ENCODE peak calls at places on chromosome 16, in nine cellular contexts. H is testis, S is prostate gland, Z is IMR-90, Y is Peyer's patch, O is A549, V is GM12892, C is uterus, I is sigmoid colon. Q is an unnamed sample.

GRCh38 chr16:14360326-14361037 is 269.6 kb downstream of the PARN start:
- DNase-seq in C (no peak), H (no peak), I (no peak), S (no peak), Y (no peak), Z (no peak), O (no peak), V (no peak), Q (no peak)

GRCh38 chr16:89422527-89422904 is 67.8 kb downstream of the ANKRD11 start:
- DNase-seq in Y (no peak), H (no peak), I (no peak), Z (peak), C (no peak), O (no peak), V (peak), S (no peak), Q (no peak)

GRCh38 chr16:24041834-24042631 is 206.2 kb downstream of the PRKCB start:
- DNase-seq in Z (peak), I (no peak), C (no peak), H (peak), V (peak), O (peak), Y (peak), S (peak), Q (peak)

GRCh38 chr16:87027056-87027616 is 290.1 kb downstream of the C16orf95 start:
- DNase-seq in O (no peak), C (no peak), Z (no peak), Y (peak), V (no peak), H (no peak), S (no peak), I (no peak), Q (no peak)

GRCh38 chr16:73000907-73001521 is 46.9 kb downstream of the ZFHX3 start:
- DNase-seq in I (no peak), Y (no peak), H (no peak), O (no peak), V (no peak), Z (no peak), S (no peak), C (no peak), Q (no peak)

GRCh38 chr16:7408700-7409340 is 76.2 kb downstream of the RBFOX1 start:
- DNase-seq in C (no peak), I (no peak), Y (no peak), O (no peak), H (no peak), S (no peak), V (no peak), Z (no peak), Q (no peak)

GRCh38 chr16:77794586-77794985 is 6.2 kb downstream of the VAT1L start:
- DNase-seq in Z (peak), Y (no peak), I (no peak), H (no peak), V (no peak), S (no peak), O (no peak), C (no peak), Q (no peak)

GRCh38 chr16:75320435-75320834 is 69.0 kb upstream of the BCAR1 start:
- DNase-seq in Z (no peak), O (no peak), S (no peak), I (no peak), H (peak), Y (no peak), C (no peak), V (no peak), Q (peak)

GRCh38 chr16:57531253-57531575 is 5.2 kb downstream of the CCDC102A start:
- DNase-seq in V (no peak), H (peak), S (no peak), I (peak), O (no peak), Z (no peak), Y (peak), C (peak), Q (no peak)

GRCh38 chr16:17446661-17447060 is 24.1 kb downstream of the XYLT1 start:
- DNase-seq in O (no peak), V (no peak), Z (no peak), C (no peak), S (no peak), Y (no peak), I (no peak), H (peak), Q (no peak)

DNA sequence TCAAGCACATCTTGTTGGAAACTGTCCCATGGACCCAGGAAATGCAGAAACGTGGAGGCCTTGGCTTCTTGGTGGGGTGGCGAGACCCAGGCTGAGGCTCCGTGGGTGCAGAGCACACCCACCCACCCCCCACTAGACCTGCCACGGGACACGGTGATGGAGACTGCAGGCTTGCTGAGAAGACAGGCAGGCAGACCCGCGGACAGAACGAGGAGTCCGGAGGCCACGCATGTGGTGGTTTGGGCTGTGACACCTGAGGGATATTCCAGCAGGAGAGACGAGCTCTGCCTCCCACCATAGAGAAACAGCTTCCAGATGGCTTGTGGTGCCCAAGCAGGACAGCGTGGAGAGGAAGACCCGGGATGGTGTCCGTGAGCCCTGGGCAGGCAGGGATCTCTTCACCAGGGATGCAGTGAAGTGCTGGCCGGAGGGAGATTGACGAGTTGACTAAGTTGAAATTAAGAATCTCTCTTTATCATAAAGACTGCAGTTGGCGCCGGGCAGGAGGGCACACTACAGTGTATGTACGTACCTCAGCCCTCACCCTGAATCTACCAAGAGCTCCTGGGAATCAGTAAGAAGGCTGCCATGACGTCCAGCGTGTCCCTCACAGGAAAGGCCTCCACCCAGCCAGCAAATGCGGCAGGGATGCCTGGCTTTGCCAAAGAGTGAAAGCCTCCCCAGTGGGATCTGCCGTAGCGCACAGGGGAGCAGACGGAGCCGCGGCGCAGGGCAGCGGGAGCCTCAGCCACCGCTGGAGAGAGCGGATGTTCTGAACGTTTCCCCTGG is 8.2 kb downstream of the UBE2I start:
- DNase-seq in I (no peak), H (no peak), Y (no peak), V (no peak), O (no peak), C (no peak), S (no peak), Z (no peak), Q (no peak)
- TF ChIP-seq POLR2A in I (no peak), H (no peak), Y (no peak), V (no peak), O (no peak), C (no peak), S (no peak), Z (no peak), Q (peak)

GRCh38 chr16:2035431-2036199 is 8.9 kb downstream of the NHERF2 start:
- DNase-seq in V (no peak), Z (peak), O (peak), C (peak), I (peak), Y (no peak), S (no peak), H (peak), Q (no peak)

GRCh38 chr16:2031081-2031577 is 4.4 kb downstream of the NHERF2 start:
- DNase-seq in I (no peak), V (no peak), S (no peak), Z (no peak), O (no peak), Y (no peak), H (no peak), C (no peak), Q (no peak)

GRCh38 chr16:2032285-2033056 is 5.8 kb downstream of the NHERF2 start:
- DNase-seq in H (no peak), I (no peak), Z (peak), S (no peak), Y (no peak), C (peak), O (no peak), V (no peak), Q (no peak)

GRCh38 chr16:2034695-2035430 is 8.2 kb downstream of the NHERF2 start:
- DNase-seq in Y (no peak), S (no peak), H (no peak), O (no peak), I (no peak), Z (no peak), V (no peak), C (peak), Q (no peak)

DNA sequence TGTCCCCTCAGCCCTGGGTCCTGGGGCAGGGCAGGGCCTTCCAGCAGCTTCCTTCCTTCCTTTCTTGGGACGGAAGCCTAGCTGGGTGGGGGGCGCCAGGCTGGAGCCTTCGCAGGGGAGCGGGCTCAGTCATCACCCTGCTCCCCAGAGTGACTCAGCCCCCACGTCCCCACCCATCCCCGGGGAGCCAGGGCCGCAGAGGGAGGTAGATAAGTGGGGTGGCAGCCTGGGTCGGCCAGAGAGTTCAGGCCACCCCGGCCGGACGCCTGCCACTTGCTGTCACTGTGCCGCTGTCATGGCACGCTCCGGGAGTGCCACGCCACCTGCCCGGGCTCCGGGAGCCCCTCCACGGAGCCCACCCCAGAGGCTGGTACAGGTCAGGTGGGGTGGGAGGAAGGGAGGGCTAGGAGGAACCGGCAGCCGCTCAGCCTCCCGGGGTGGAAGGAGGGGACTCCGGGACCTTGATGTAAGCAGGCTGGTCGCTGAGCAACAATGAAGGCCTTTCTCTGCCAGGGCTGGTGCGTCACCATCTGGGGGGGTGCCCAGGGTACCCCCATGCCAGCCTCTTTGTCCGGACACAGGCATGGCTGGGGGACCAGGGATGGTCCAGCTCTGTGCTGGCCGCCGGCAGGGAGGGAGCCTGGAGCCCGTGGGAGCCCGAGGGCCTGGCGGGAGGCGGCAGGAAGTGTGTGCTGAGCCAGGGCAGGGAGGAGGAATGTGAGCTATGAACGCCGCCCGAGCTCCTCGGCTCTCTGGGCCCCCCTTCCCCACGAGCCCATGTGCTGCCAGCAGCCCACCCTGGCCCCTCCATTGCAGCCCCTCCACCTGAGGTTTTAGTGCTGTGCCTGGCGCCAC is 6.6 kb downstream of the NHERF2 start:
- DNase-seq in S (no peak), I (peak), V (no peak), Z (peak), O (peak), Y (no peak), C (peak), H (no peak), Q (no peak)
- TF ChIP-seq POLR2A in S (no peak), I (no peak), V (no peak), Z (no peak), O (peak), Y (no peak), C (no peak), H (no peak), Q (no peak)

GRCh38 chr16:69130461-69130860 is 1.9 kb downstream of the CHTF8 start:
- DNase-seq in Y (no peak), H (no peak), S (no peak), Z (no peak), V (no peak), I (no peak), C (no peak), O (no peak), Q (no peak)

GRCh38 chr16:69133555-69133954 is 1.1 kb downstream of the UTP4 start:
- DNase-seq in S (no peak), O (no peak), C (no peak), I (no peak), H (no peak), Z (no peak), V (no peak), Y (no peak), Q (peak)

GRCh38 chr16:69132424-69133252 is at the start of the genes CHTF8 and UTP4:
- DNase-seq in S (peak), H (peak), Z (peak), V (peak), Y (peak), I (peak), C (peak), O (peak), Q (peak)

GRCh38 chr16:69131749-69132423 is 502 bp downstream of the CHTF8 start:
- DNase-seq in I (peak), Z (peak), V (peak), S (peak), Y (peak), H (peak), C (peak), O (peak), Q (peak)

DNA sequence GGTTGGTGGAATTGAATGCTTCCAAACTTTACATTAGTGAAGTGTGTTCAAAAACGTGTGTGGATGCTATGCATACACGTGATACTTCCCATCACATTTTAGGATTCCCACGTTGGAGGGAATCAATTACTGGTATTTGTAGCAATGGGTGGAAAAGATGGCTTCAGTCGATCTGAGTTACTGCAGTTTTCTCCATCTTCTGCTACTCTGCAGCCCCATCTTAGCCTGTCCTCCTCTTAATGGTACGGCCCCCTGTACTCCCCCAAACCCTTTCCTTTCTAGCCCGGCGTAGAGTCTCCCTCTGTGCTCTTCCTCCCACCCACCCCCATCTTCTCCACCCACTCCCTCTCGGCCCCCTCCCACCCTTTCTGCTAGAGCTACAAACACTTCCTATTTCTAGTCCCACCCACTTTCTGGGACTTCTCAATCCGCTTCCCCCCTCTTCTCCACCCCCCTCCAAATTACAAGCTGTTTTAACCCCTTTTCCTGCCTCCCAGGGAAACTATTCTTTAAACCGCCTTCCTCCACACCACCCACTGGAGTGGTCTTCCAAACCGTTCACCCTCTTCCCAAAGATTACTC is 1.1 kb downstream of the CHTF8 start:
- DNase-seq in V (no peak), S (no peak), H (peak), I (no peak), C (no peak), Y (no peak), Z (peak), O (peak), Q (peak)
- TF ChIP-seq POLR2A in V (no peak), S (no peak), H (no peak), I (no peak), C (no peak), Y (no peak), Z (no peak), O (no peak), Q (no peak)

GRCh38 chr16:31186930-31187807 is 7.2 kb downstream of the FUS start:
- DNase-seq in I (no peak), Y (no peak), S (no peak), V (no peak), Z (no peak), C (no peak), H (no peak), O (no peak), Q (no peak)
- TF ChIP-seq POLR2A in I (no peak), Y (no peak), S (no peak), V (peak), Z (no peak), C (no peak), H (no peak), O (no peak), Q (no peak)

GRCh38 chr16:70523013-70523620 is at the start of gene COG4:
- DNase-seq in S (peak), H (peak), O (peak), I (peak), Y (peak), V (peak), C (peak), Z (peak), Q (peak)

GRCh38 chr16:70526403-70526802 is 2.8 kb downstream of the SF3B3 start:
- DNase-seq in I (no peak), C (no peak), Z (no peak), V (no peak), O (no peak), H (no peak), S (no peak), Y (no peak), Q (no peak)

GRCh38 chr16:70523621-70524405 is at the start of gene SF3B3:
- DNase-seq in O (peak), Z (peak), Y (peak), V (peak), H (peak), C (peak), I (peak), S (peak), Q (peak)

GRCh38 chr16:70520612-70521297 is 2.6 kb downstream of the COG4 start:
- DNase-seq in S (no peak), V (no peak), Z (peak), I (no peak), O (no peak), Y (no peak), C (no peak), H (no peak), Q (peak)

DNA sequence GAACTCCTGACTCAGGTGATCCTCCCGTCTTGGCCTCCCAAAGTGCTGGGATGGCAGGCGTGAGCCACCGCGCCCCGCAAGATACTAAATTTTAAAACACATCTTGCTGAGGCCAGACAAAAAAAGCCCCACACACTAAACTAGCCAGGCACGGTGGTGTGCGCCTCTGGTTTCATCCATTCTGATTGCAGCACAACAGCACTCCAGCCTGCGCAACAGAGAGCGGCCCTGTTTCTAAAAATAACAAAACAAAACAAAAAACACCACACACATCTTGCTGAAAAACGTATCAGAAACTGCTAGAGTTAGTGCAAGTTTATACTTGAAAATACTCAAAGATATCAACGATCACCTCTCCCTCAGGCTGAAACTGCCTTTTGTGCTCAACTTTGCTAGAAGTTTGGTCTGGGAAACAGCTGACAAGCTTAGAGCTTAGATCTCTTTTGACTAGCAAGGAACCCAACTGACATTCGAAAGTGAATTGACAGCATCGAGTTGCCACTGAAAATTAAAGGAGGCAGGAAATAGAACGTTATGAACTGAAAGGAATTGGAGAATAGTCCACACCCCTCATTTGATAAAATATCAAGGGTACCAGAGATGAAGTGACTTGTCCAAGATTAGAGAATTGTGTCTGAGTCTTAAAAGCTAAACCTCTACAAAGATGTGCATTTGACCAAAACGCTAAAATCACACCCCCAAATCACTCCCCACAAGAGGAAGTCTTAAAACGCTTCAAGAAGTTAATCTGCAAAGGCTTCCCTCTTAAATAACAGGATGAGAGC is 946 bp downstream of the COG4 start:
- DNase-seq in H (no peak), I (no peak), C (no peak), O (no peak), Z (no peak), Y (no peak), V (no peak), S (no peak), Q (peak)
- TF ChIP-seq POLR2A in H (no peak), I (no peak), C (no peak), O (no peak), Z (no peak), Y (no peak), V (no peak), S (no peak), Q (no peak)

DNA sequence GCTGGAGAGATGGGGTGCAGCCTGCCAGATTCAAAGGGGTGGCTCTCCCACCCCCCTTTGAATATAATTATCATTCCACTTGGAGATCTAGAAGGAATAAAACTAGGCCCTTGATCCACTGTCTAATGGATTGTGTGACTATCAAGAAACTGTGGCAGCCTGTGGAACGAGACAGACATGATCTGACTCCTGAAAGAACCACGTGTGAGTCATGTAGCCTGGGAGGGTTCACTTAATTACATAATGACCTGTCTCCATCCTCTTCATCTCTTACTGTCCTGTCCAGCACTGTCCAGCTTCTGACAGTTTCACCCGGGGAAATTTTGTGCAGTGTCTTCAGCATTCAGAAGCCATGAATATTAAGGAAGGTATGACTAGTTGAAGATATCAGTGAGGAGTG is 43.4 kb upstream of the CDH13 start:
- DNase-seq in H (no peak), C (no peak), Z (peak), S (no peak), O (no peak), V (no peak), Y (no peak), I (no peak), Q (no peak)
- TF ChIP-seq POLR2A in H (no peak), C (no peak), Z (no peak), S (no peak), O (no peak), V (no peak), Y (no peak), I (no peak), Q (no peak)

Q was measured in erythroblast.